ENCODE peak calls at places on chromosomes 6 and 20, in seven cellular contexts. N is stimulated activated CD4-positive, alpha-beta T cell treated with anti-CD3 and anti-CD28 coated beads, Interleukin-1b, Interleukin-23, amount 100 ng/mL, for 1 hour; H is cardiac fibroblast; V is psoas muscle; D is Daoy; E is lung microvascular endothelial cell; T is uterus. K is an unnamed sample.
A peak's percentile ranks its signal among the peaks of the same experiment; 100 is the strongest.

GRCh38 chr6:90184334-90185298 is 112.0 kb downstream of the BACH2 start:
- DNase-seq in T (no peak), V (no peak), D (peak; percentile 27), H (no peak), N (no peak), E (peak; percentile 83), K (no peak)

GRCh38 chr6:42702200-42702599 is 20.2 kb downstream of the PRPH2 start:
- DNase-seq in N (no peak), H (peak; percentile 41), T (no peak), D (peak; percentile 72), V (no peak), E (peak; percentile 80), K (peak; percentile 94)

GRCh38 chr20:53071833-53072232 is 99.7 kb downstream of the TSHZ2 start:
- DNase-seq in T (no peak), H (no peak), N (no peak), V (no peak), D (no peak), E (no peak), K (no peak)

GRCh38 chr6:50380409-50381105 is 330.8 kb upstream of the DEFB112 start:
- DNase-seq in E (no peak), V (no peak), T (no peak), N (no peak), D (no peak), H (no peak), K (peak; percentile 17)

GRCh38 chr6:7042056-7042653 is 65.6 kb upstream of the RREB1 start:
- DNase-seq in N (no peak), D (peak; percentile 34), V (no peak), H (peak; percentile 36), T (no peak), E (peak; percentile 61), K (peak; percentile 58)

GRCh38 chr6:87237804-87238203 is 82.4 kb downstream of the ZNF292 start:
- DNase-seq in D (no peak), N (no peak), V (no peak), H (peak; percentile 42), T (no peak), E (peak; percentile 13), K (no peak)

GRCh38 chr6:158970640-158971291 is 29.2 kb downstream of the RSPH3 start:
- DNase-seq in E (no peak), N (no peak), V (no peak), D (no peak), T (no peak), H (no peak), K (no peak)

GRCh38 chr6:153537422-153537821 is 406.3 kb upstream of the RGS17 start:
- DNase-seq in H (no peak), E (no peak), T (no peak), N (no peak), V (no peak), D (no peak), K (no peak)

K was measured in HT1080.